ENCODE peak calls at places on chromosomes 12 and 14, in six cellular contexts. One of them, this sample, is unnamed.

GRCh38 chr12:79514730-79515525 is 175.8 kb downstream of the PAWR start:
- DNase-seq in H1: no peak
- DNase-seq in IMR-90: peak
- DNase-seq in trophoblast cell: no peak
- DNase-seq in neuronal stem cell: no peak
- DNase-seq in mesendoderm: peak
- DNase-seq in this sample: no peak

GRCh38 chr12:32134144-32134888 is 27.7 kb downstream of the BICD1 start:
- DNase-seq in neuronal stem cell: no peak
- DNase-seq in mesendoderm: no peak
- DNase-seq in H1: no peak
- DNase-seq in IMR-90: peak
- DNase-seq in trophoblast cell: no peak
- DNase-seq in this sample: no peak

GRCh38 chr14:100201701-100202100 is 37.2 kb upstream of the YY1 start:
- DNase-seq in mesendoderm: no peak
- DNase-seq in IMR-90: no peak
- DNase-seq in neuronal stem cell: no peak
- DNase-seq in H1: no peak
- DNase-seq in trophoblast cell: no peak
- DNase-seq in this sample: no peak

GRCh38 chr12:6226002-6226700 is 26.0 kb downstream of the CD9 start:
- DNase-seq in H1: no peak
- DNase-seq in trophoblast cell: no peak
- DNase-seq in neuronal stem cell: no peak
- DNase-seq in mesendoderm: no peak
- DNase-seq in IMR-90: peak
- DNase-seq in this sample: no peak

GRCh38 chr12:27822076-27822712 is 42.2 kb upstream of the MANSC4 start:
- DNase-seq in IMR-90: peak
- DNase-seq in neuronal stem cell: no peak
- DNase-seq in trophoblast cell: peak
- DNase-seq in mesendoderm: no peak
- DNase-seq in H1: no peak
- DNase-seq in this sample: no peak

GRCh38 chr12:96878704-96879103 is 28.4 kb upstream of the NEDD1 start:
- DNase-seq in neuronal stem cell: no peak
- DNase-seq in mesendoderm: no peak
- DNase-seq in IMR-90: peak
- DNase-seq in H1: no peak
- DNase-seq in trophoblast cell: no peak
- DNase-seq in this sample: no peak

GRCh38 chr12:102300824-102301461 is 103.3 kb upstream of the PMCH start:
- DNase-seq in mesendoderm: peak
- DNase-seq in IMR-90: peak
- DNase-seq in trophoblast cell: peak
- DNase-seq in H1: no peak
- DNase-seq in neuronal stem cell: no peak
- DNase-seq in this sample: peak

GRCh38 chr12:112331891-112332290 is 50.3 kb downstream of the HECTD4 start:
- DNase-seq in neuronal stem cell: no peak
- DNase-seq in IMR-90: no peak
- DNase-seq in mesendoderm: no peak
- DNase-seq in H1: no peak
- DNase-seq in trophoblast cell: no peak
- DNase-seq in this sample: no peak

GRCh38 chr12:79691299-79692248 is 810 bp upstream of the PAWR start:
- DNase-seq in trophoblast cell: no peak
- DNase-seq in neuronal stem cell: no peak
- DNase-seq in mesendoderm: peak
- DNase-seq in IMR-90: peak
- DNase-seq in H1: no peak
- DNase-seq in this sample: no peak

GRCh38 chr12:27900920-27901879 is 71.3 kb downstream of the PTHLH start:
- DNase-seq in neuronal stem cell: no peak
- DNase-seq in mesendoderm: no peak
- DNase-seq in IMR-90: no peak
- DNase-seq in trophoblast cell: no peak
- DNase-seq in H1: no peak
- DNase-seq in this sample: no peak

GRCh38 chr12:29599397-29599796 is 101.9 kb upstream of the OVCH1 start:
- DNase-seq in H1: no peak
- DNase-seq in neuronal stem cell: no peak
- DNase-seq in mesendoderm: no peak
- DNase-seq in IMR-90: peak
- DNase-seq in trophoblast cell: no peak
- DNase-seq in this sample: no peak

GRCh38 chr14:61472025-61472672 is 150.8 kb downstream of the PRKCH start:
- DNase-seq in H1: no peak
- DNase-seq in trophoblast cell: peak
- DNase-seq in neuronal stem cell: no peak
- DNase-seq in IMR-90: peak
- DNase-seq in mesendoderm: no peak
- DNase-seq in this sample: no peak

GRCh38 chr12:53219956-53220856 is 11.8 kb downstream of the RARG start:
- DNase-seq in H1: peak
- DNase-seq in IMR-90: peak
- DNase-seq in trophoblast cell: peak
- DNase-seq in neuronal stem cell: peak
- DNase-seq in mesendoderm: peak
- DNase-seq in this sample: peak

GRCh38 chr12:84874125-84874824 is 38.3 kb downstream of the SLC6A15 start:
- DNase-seq in H1: no peak
- DNase-seq in mesendoderm: peak
- DNase-seq in trophoblast cell: no peak
- DNase-seq in neuronal stem cell: peak
- DNase-seq in IMR-90: peak
- DNase-seq in this sample: no peak

GRCh38 chr12:570237-570925 is 92.9 kb downstream of the NINJ2 start:
- DNase-seq in trophoblast cell: peak
- DNase-seq in H1: peak
- DNase-seq in mesendoderm: peak
- DNase-seq in IMR-90: peak
- DNase-seq in neuronal stem cell: peak
- DNase-seq in this sample: peak

GRCh38 chr12:93059288-93059687 is 130.2 kb upstream of the EEA1 start:
- DNase-seq in mesendoderm: no peak
- DNase-seq in H1: no peak
- DNase-seq in IMR-90: no peak
- DNase-seq in neuronal stem cell: no peak
- DNase-seq in trophoblast cell: no peak
- DNase-seq in this sample: no peak

GRCh38 chr12:93058280-93058679 is 129.2 kb upstream of the EEA1 start:
- DNase-seq in neuronal stem cell: no peak
- DNase-seq in trophoblast cell: no peak
- DNase-seq in mesendoderm: no peak
- DNase-seq in H1: no peak
- DNase-seq in IMR-90: no peak
- DNase-seq in this sample: no peak

GRCh38 chr12:93050748-93051081 is 121.6 kb upstream of the EEA1 start:
- DNase-seq in H1: no peak
- DNase-seq in neuronal stem cell: no peak
- DNase-seq in IMR-90: no peak
- DNase-seq in mesendoderm: no peak
- DNase-seq in trophoblast cell: no peak
- DNase-seq in this sample: no peak

GRCh38 chr12:93050026-93050747 is 121.1 kb upstream of the EEA1 start:
- DNase-seq in H1: no peak
- DNase-seq in trophoblast cell: no peak
- DNase-seq in neuronal stem cell: no peak
- DNase-seq in IMR-90: peak
- DNase-seq in mesendoderm: peak
- DNase-seq in this sample: no peak

GRCh38 chr12:93054021-93054420 is 124.9 kb upstream of the EEA1 start:
- DNase-seq in mesendoderm: no peak
- DNase-seq in IMR-90: no peak
- DNase-seq in neuronal stem cell: no peak
- DNase-seq in trophoblast cell: no peak
- DNase-seq in H1: no peak
- DNase-seq in this sample: no peak
- H2BK5ac ChIP-seq in mesendoderm: no peak
- H2BK5ac ChIP-seq in IMR-90: no peak
- H2BK5ac ChIP-seq in neuronal stem cell: no peak
- H2BK5ac ChIP-seq in trophoblast cell: no peak
- H2BK5ac ChIP-seq in H1: no peak
- H2BK5ac ChIP-seq in this sample: no peak

GRCh38 chr14:35384386-35385041 is 20.0 kb downstream of the NFKBIA start:
- DNase-seq in H1: no peak
- DNase-seq in neuronal stem cell: no peak
- DNase-seq in trophoblast cell: no peak
- DNase-seq in mesendoderm: no peak
- DNase-seq in IMR-90: peak
- DNase-seq in this sample: no peak
- H3K4ac ChIP-seq in H1: no peak
- H3K4ac ChIP-seq in neuronal stem cell: no peak
- H3K4ac ChIP-seq in trophoblast cell: peak
- H3K4ac ChIP-seq in mesendoderm: no peak
- H3K4ac ChIP-seq in IMR-90: peak
- H3K4ac ChIP-seq in this sample: no peak

GRCh38 chr12:109706747-109707469 is 6.7 kb upstream of the FAM222A start:
- DNase-seq in neuronal stem cell: no peak
- DNase-seq in IMR-90: no peak
- DNase-seq in mesendoderm: no peak
- DNase-seq in trophoblast cell: no peak
- DNase-seq in H1: no peak
- DNase-seq in this sample: no peak
- H2BK5ac ChIP-seq in neuronal stem cell: no peak
- H2BK5ac ChIP-seq in IMR-90: no peak
- H2BK5ac ChIP-seq in mesendoderm: no peak
- H2BK5ac ChIP-seq in trophoblast cell: no peak
- H2BK5ac ChIP-seq in H1: no peak
- H2BK5ac ChIP-seq in this sample: no peak

GRCh38 chr14:64388533-64389243 is 535 bp downstream of the MTHFD1 start:
- DNase-seq in neuronal stem cell: no peak
- DNase-seq in trophoblast cell: peak
- DNase-seq in IMR-90: peak
- DNase-seq in mesendoderm: peak
- DNase-seq in H1: no peak
- DNase-seq in this sample: no peak

GRCh38 chr14:64387232-64387737 is 868 bp upstream of the MTHFD1 start:
- DNase-seq in neuronal stem cell: no peak
- DNase-seq in mesendoderm: peak
- DNase-seq in H1: no peak
- DNase-seq in trophoblast cell: no peak
- DNase-seq in IMR-90: peak
- DNase-seq in this sample: no peak

GRCh38 chr14:64391986-64392385 is 3.8 kb downstream of the MTHFD1 start:
- DNase-seq in trophoblast cell: no peak
- DNase-seq in mesendoderm: no peak
- DNase-seq in IMR-90: no peak
- DNase-seq in neuronal stem cell: no peak
- DNase-seq in H1: no peak
- DNase-seq in this sample: no peak

GRCh38 chr14:64391113-64391725 is 3.1 kb downstream of the MTHFD1 start:
- DNase-seq in H1: peak
- DNase-seq in neuronal stem cell: no peak
- DNase-seq in mesendoderm: peak
- DNase-seq in IMR-90: no peak
- DNase-seq in trophoblast cell: no peak
- DNase-seq in this sample: peak

DNA sequence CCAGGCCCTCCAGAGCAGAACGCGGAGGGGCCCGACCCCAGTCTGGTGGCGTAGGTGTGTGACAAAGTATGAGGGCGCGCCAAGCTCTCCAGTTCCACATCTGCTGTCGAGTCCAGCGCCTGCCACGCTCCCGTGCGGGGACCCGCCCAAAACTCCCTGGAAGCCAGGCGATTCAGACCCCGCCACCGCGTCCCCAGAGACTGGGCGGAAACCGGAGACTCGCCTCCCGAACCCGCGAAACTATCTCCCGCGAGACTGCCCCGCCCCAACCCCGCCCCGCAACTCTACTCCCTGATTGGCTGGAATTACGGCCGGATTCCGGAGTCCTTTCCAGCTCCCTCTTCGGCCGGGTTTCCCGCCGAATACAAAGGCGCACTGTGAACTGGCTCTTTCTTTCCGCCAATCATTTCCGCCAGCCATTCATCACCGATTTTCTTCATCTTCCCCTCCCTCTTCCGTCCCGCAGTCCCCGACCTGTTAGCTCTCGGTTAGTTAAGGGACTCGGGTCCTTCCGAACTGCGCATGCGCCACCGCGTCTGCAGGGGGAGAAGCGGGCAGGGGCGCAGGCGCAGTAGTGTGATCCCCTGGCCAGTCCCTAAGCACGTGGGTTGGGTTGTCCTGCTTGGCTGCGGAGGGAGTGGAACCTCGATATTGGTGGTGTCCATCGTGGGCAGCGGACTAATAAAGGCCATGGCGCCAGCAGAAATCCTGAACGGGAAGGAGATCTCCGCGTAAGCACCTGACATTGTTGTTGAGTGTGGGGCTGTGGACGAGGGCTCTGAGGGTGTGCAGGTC is at the start of gene MTHFD1:
- DNase-seq in IMR-90: peak
- DNase-seq in mesendoderm: peak
- DNase-seq in neuronal stem cell: peak
- DNase-seq in H1: peak
- DNase-seq in trophoblast cell: peak
- DNase-seq in this sample: peak
- H3K4ac ChIP-seq in IMR-90: peak
- H3K4ac ChIP-seq in mesendoderm: peak
- H3K4ac ChIP-seq in neuronal stem cell: peak
- H3K4ac ChIP-seq in H1: peak
- H3K4ac ChIP-seq in trophoblast cell: peak
- H3K4ac ChIP-seq in this sample: peak

GRCh38 chr14:73834258-73834620 is 17.4 kb upstream of the PTGR2 start:
- DNase-seq in neuronal stem cell: no peak
- DNase-seq in H1: no peak
- DNase-seq in mesendoderm: no peak
- DNase-seq in trophoblast cell: no peak
- DNase-seq in IMR-90: no peak
- DNase-seq in this sample: no peak
- H2BK5ac ChIP-seq in neuronal stem cell: no peak
- H2BK5ac ChIP-seq in H1: no peak
- H2BK5ac ChIP-seq in mesendoderm: no peak
- H2BK5ac ChIP-seq in trophoblast cell: no peak
- H2BK5ac ChIP-seq in IMR-90: no peak
- H2BK5ac ChIP-seq in this sample: no peak

GRCh38 chr12:10213168-10214130 is 772 bp downstream of the GABARAPL1 start:
- DNase-seq in H1: peak
- DNase-seq in IMR-90: peak
- DNase-seq in trophoblast cell: peak
- DNase-seq in mesendoderm: peak
- DNase-seq in neuronal stem cell: no peak
- DNase-seq in this sample: peak
- H3K4ac ChIP-seq in H1: no peak
- H3K4ac ChIP-seq in IMR-90: peak
- H3K4ac ChIP-seq in trophoblast cell: peak
- H3K4ac ChIP-seq in mesendoderm: peak
- H3K4ac ChIP-seq in neuronal stem cell: no peak
- H3K4ac ChIP-seq in this sample: no peak